ENCODE peak calls at places on chromosomes 12 and 14, in five cellular contexts. X, O, Z, J and R are unnamed samples.

GRCh38 chr14:61643546-61643945 is 51.8 kb upstream of the HIF1A start:
- DNase-seq in X (no peak), O (no peak), Z (no peak), J (no peak), R (no peak)

GRCh38 chr14:68945585-68946289 is 33.4 kb downstream of the ACTN1 start:
- DNase-seq in X (no peak), O (no peak), Z (no peak), J (no peak), R (no peak)

GRCh38 chr14:33951183-33951840 is 438 bp upstream of the EGLN3 start:
- DNase-seq in X (no peak), O (no peak), Z (no peak), J (no peak), R (no peak)

GRCh38 chr12:97386133-97386581 is 76.4 kb upstream of the RMST start:
- DNase-seq in X (no peak), O (no peak), Z (peak; percentile 21), J (no peak), R (no peak)

GRCh38 chr14:65803886-65804285 is 391.4 kb downstream of the FUT8 start:
- DNase-seq in X (no peak), O (no peak), Z (no peak), J (no peak), R (no peak)

GRCh38 chr12:115450017-115450416 is 766.0 kb upstream of the TBX3 start:
- DNase-seq in X (no peak), O (no peak), Z (no peak), J (no peak), R (no peak)

GRCh38 chr12:6582196-6582595 is 14.1 kb upstream of the NOP2 start:
- DNase-seq in X (no peak), O (no peak), Z (no peak), J (no peak), R (no peak)

GRCh38 chr12:17148706-17149105 is 542.7 kb upstream of the LMO3 start:
- DNase-seq in X (no peak), O (no peak), Z (no peak), J (no peak), R (no peak)

GRCh38 chr14:59085207-59085739 is 103.2 kb upstream of the DAAM1 start:
- DNase-seq in X (no peak), O (no peak), Z (no peak), J (no peak), R (no peak)

GRCh38 chr12:39071611-39072010 is 166.2 kb upstream of the CPNE8 start:
- DNase-seq in X (no peak), O (no peak), Z (no peak), J (no peak), R (no peak)

GRCh38 chr12:79119796-79120195 is 255.2 kb downstream of the SYT1 start:
- DNase-seq in X (no peak), O (no peak), Z (no peak), J (no peak), R (no peak)

GRCh38 chr12:79769189-79769859 is 78.6 kb upstream of the PAWR start:
- DNase-seq in X (no peak), O (no peak), Z (no peak), J (no peak), R (no peak)

GRCh38 chr14:95258754-95259593 is 60.7 kb downstream of the CLMN start:
- DNase-seq in X (peak; percentile 17), O (no peak), Z (no peak), J (no peak), R (peak; percentile 50)

GRCh38 chr12:58420496-58420895 is 479.1 kb downstream of the ATP23 start:
- DNase-seq in X (no peak), O (no peak), Z (no peak), J (no peak), R (no peak)

GRCh38 chr14:103006106-103006505 is 51.2 kb downstream of the CDC42BPB start:
- DNase-seq in X (no peak), O (no peak), Z (no peak), J (no peak), R (no peak)

GRCh38 chr12:99498756-99499155 is 148.8 kb upstream of the GARIN6 start:
- DNase-seq in X (no peak), O (no peak), Z (no peak), J (no peak), R (no peak)

GRCh38 chr12:33663000-33663654 is 223.5 kb upstream of the SYT10 start:
- DNase-seq in X (no peak), O (no peak), Z (no peak), J (no peak), R (no peak)

GRCh38 chr12:128078311-128078851 is 188.6 kb upstream of the TMEM132C start:
- DNase-seq in X (no peak), O (no peak), Z (no peak), J (no peak), R (no peak)

GRCh38 chr12:92208613-92209121 is 63.0 kb upstream of the BTG1 start:
- DNase-seq in X (no peak), O (no peak), Z (no peak), J (no peak), R (no peak)

GRCh38 chr12:32110417-32110816 is 3.8 kb downstream of the BICD1 start:
- DNase-seq in X (no peak), O (no peak), Z (no peak), J (no peak), R (no peak)
- H3K4me3 ChIP-seq in X (no peak overlapping the region), O (no peak overlapping the region), Z (no peak overlapping the region), J (no peak overlapping the region), R (no peak overlapping the region)

GRCh38 chr12:91183565-91183964 is 948 bp upstream of the DCN start:
- DNase-seq in X (no peak), O (no peak), Z (no peak), J (no peak), R (no peak)
- H3K27ac ChIP-seq in X (peak overlapping the region; percentile 74), O (peak overlapping the region; percentile 74), Z (no peak overlapping the region), J (peak overlapping the region; percentile 45), R (peak overlapping the region; percentile 65)

GRCh38 chr12:15581006-15581405 is 208.2 kb downstream of the EPS8 start:
- DNase-seq in X (no peak), O (no peak), Z (no peak), J (no peak), R (no peak)

GRCh38 chr12:15575797-15576560 is 213.2 kb downstream of the EPS8 start:
- DNase-seq in X (no peak), O (no peak), Z (no peak), J (no peak), R (no peak)

GRCh38 chr12:15584366-15585041 is 204.7 kb downstream of the EPS8 start:
- DNase-seq in X (no peak), O (no peak), Z (no peak), J (no peak), R (no peak)

GRCh38 chr12:15583804-15584203 is 205.4 kb downstream of the EPS8 start:
- DNase-seq in X (no peak), O (no peak), Z (no peak), J (no peak), R (no peak)

GRCh38 chr12:15580431-15580830 is 208.8 kb downstream of the EPS8 start:
- DNase-seq in X (no peak), O (no peak), Z (no peak), J (no peak), R (no peak)
- TF ChIP-seq CTCF in X (no peak), O (no peak), Z (no peak), J (no peak), R (no peak)

DNA sequence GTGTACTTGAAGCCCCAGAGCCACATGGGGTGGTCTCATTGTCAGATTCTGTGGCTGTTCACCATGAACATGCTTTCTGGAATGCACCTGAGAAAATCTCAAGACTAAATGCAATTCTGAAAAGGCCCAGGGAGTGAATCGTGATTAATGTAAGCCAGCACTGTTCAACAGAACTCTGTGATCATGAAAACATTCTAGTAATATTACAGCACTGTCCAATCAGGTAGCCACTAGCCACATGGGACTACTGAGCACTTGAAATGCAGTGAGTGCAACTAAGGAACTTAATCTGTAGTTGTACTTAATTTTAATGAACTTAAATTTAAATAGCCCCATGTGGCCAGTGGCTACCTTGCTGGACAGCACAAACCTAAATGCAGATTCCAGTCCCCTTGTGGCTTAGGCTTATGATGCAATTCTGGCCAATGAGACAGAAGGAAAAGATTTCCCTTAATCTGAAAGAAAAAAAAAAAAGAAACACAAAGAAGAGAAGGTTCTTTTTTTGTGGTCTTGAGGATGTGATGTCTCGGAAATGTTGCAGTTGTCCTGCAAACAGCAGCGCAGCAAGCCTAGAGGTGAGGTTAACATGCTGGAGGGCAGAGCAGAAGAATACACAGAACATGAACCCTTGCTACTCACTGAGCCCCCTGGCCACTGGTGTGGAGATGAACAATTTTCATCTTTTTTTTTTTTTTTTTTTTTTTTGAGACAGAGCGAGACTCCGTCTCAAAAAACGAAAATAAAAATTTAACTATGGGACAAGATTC is 48.2 kb downstream of the SPPL3 start:
- DNase-seq in X (no peak), O (no peak), Z (no peak), J (no peak), R (no peak)
- H3K4me3 ChIP-seq in X (no peak overlapping the region), O (no peak overlapping the region), Z (no peak overlapping the region), J (no peak overlapping the region), R (no peak overlapping the region)

GRCh38 chr12:67276469-67276868 is 7.3 kb downstream of the CAND1 start:
- DNase-seq in X (no peak), O (no peak), Z (no peak), J (no peak), R (no peak)

GRCh38 chr12:67284561-67284960 is 15.4 kb downstream of the CAND1 start:
- DNase-seq in X (no peak), O (no peak), Z (no peak), J (no peak), R (no peak)

GRCh38 chr12:67279637-67280036 is 10.5 kb downstream of the CAND1 start:
- DNase-seq in X (no peak), O (no peak), Z (no peak), J (no peak), R (no peak)

GRCh38 chr12:67280572-67280971 is 11.4 kb downstream of the CAND1 start:
- DNase-seq in X (no peak), O (no peak), Z (no peak), J (no peak), R (no peak)

DNA sequence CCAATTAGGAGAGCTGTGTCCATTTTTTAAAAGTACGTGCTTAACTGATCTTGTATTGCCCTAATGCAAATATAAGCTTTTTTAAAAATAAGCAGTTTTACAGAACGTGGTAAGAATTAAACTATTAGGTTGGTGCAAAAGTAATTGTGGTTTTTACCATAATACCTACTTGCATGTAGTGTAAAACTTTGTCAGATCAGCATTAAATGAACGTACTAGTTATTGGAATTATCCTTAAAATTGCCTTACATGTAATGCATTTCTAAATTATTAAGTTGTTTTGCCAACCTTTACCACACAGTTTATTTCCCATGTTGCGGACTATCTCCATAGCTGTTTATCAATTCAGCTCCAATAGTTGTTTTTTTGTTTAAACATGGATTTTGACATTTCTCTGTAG is 10.9 kb downstream of the CAND1 start:
- DNase-seq in X (no peak), O (no peak), Z (no peak), J (no peak), R (no peak)
- H3K27ac ChIP-seq in X (no peak overlapping the region), O (no peak overlapping the region), Z (peak overlapping the region; percentile 19), J (no peak overlapping the region), R (no peak overlapping the region)

GRCh38 chr14:99744199-99744872 is 48.9 kb upstream of the EML1 start:
- DNase-seq in X (no peak), O (no peak), Z (no peak), J (no peak), R (no peak)
- TF ChIP-seq CTCF in X (no peak), O (no peak), Z (no peak), J (no peak), R (no peak)